ENCODE peak calls at places on chromosome 3, in eight cellular contexts. B, Y, Z, F, A, K, C and S are unnamed samples. For H3K4me1, the result is how much of the 10 kb centered on the place peaks cover.

GRCh38 chr3:181369637-181370036 is 342.1 kb upstream of the SOX2 start:
- DNase-seq in A (no peak), C (no peak), Z (no peak), F (no peak), K (no peak), B (no peak), Y (no peak), S (no peak)

GRCh38 chr3:132341746-132342145 is 24.5 kb downstream of the ACP3 start:
- DNase-seq in B (no peak), C (no peak), K (no peak), A (no peak), Z (no peak), Y (no peak), F (no peak), S (no peak)

GRCh38 chr3:195356151-195357086 is 85.5 kb upstream of the XXYLT1 start:
- DNase-seq in Y (peak), C (peak), Z (peak), B (peak), F (peak), K (no peak), A (peak), S (peak)

GRCh38 chr3:183253961-183254815 is 1.1 kb downstream of the B3GNT5 start:
- DNase-seq in C (peak), B (peak), F (peak), Z (no peak), A (peak), Y (no peak), K (no peak), S (peak)

GRCh38 chr3:117059990-117060338 is 350.4 kb downstream of the TUSC7 start:
- DNase-seq in C (no peak), K (no peak), Y (no peak), F (no peak), Z (no peak), A (no peak), B (no peak), S (no peak)

GRCh38 chr3:11211531-11212300 is 57.4 kb downstream of the HRH1 start:
- DNase-seq in Y (no peak), K (no peak), A (no peak), C (peak), F (no peak), Z (no peak), B (no peak), S (no peak)

GRCh38 chr3:33430061-33430460 is 10.1 kb downstream of the UBP1 start:
- DNase-seq in C (no peak), Z (no peak), F (no peak), K (no peak), Y (no peak), A (no peak), B (no peak), S (no peak)

GRCh38 chr3:32959370-32959769 is 7.9 kb downstream of the CCR4 start:
- DNase-seq in F (no peak), K (no peak), B (no peak), Y (no peak), C (no peak), A (no peak), Z (peak), S (no peak)

GRCh38 chr3:69178838-69179739 is 56.7 kb upstream of the LMOD3 start:
- DNase-seq in K (no peak), C (peak), F (no peak), Y (no peak), B (no peak), Z (no peak), A (no peak), S (no peak)
- TF ChIP-seq CTCF in K (no peak), C (no peak), F (no peak), Y (no peak), B (no peak), Z (no peak), A (no peak), S (no peak)

GRCh38 chr3:168863561-168863960 is 767.8 kb upstream of the GOLIM4 start:
- DNase-seq in C (peak), Y (no peak), K (no peak), A (no peak), Z (no peak), F (no peak), B (no peak), S (no peak)
- H3K4me1 ChIP-seq in C (under half), Y (under half), K (under half), A (under half), Z (under half), F (under half), B (under half), S (under half)

GRCh38 chr3:36923981-36924747 is 20.7 kb downstream of the TRANK1 start:
- DNase-seq in F (no peak), Y (no peak), K (no peak), B (no peak), C (no peak), Z (no peak), A (no peak), S (no peak)

GRCh38 chr3:36923523-36923943 is 21.3 kb downstream of the TRANK1 start:
- DNase-seq in B (no peak), C (no peak), Z (peak), Y (peak), F (no peak), K (no peak), A (no peak), S (no peak)

GRCh38 chr3:36926292-36926897 is 18.5 kb downstream of the TRANK1 start:
- DNase-seq in F (no peak), C (no peak), Z (no peak), B (no peak), A (no peak), K (no peak), Y (peak), S (no peak)

GRCh38 chr3:36928220-36928619 is 16.6 kb downstream of the TRANK1 start:
- DNase-seq in Z (no peak), Y (no peak), A (no peak), K (no peak), C (no peak), B (no peak), F (no peak), S (no peak)

GRCh38 chr3:36924748-36925521 is 19.9 kb downstream of the TRANK1 start:
- DNase-seq in Y (peak), K (no peak), A (no peak), C (no peak), F (no peak), B (no peak), Z (no peak), S (no peak)
- H3K27ac ChIP-seq in Y (no peak), K (no peak), A (no peak), C (no peak), F (no peak), B (no peak), Z (no peak), S (no peak)

GRCh38 chr3:133574260-133574881 is 885 bp downstream of the CDV3 start:
- DNase-seq in C (peak), Z (peak), K (peak), A (peak), F (peak), B (peak), Y (peak), S (peak)

GRCh38 chr3:133573054-133573628 is 345 bp upstream of the CDV3 start:
- DNase-seq in K (peak), A (peak), Z (peak), C (peak), F (peak), B (peak), Y (peak), S (peak)

GRCh38 chr3:133575121-133575520 is 1.6 kb downstream of the CDV3 start:
- DNase-seq in K (no peak), Y (no peak), F (no peak), B (no peak), A (no peak), Z (no peak), C (no peak), S (no peak)

GRCh38 chr3:133572158-133573053 is 1.1 kb upstream of the CDV3 start:
- DNase-seq in Z (no peak), C (peak), B (no peak), Y (peak), K (no peak), A (no peak), F (no peak), S (no peak)

GRCh38 chr3:133573629-133574194 is at the start of gene CDV3:
- DNase-seq in A (no peak), C (no peak), F (no peak), Z (no peak), B (no peak), Y (peak), K (peak), S (no peak)
- TF ChIP-seq CTCF in A (no peak), C (no peak), F (no peak), Z (no peak), B (no peak), Y (no peak), K (no peak), S (no peak)

GRCh38 chr3:187497037-187497436 is 128.9 kb downstream of the RTP4 start:
- DNase-seq in Z (no peak), A (no peak), Y (no peak), B (no peak), F (no peak), C (no peak), K (no peak), S (no peak)

GRCh38 chr3:187490366-187490765 is 122.2 kb downstream of the RTP4 start:
- DNase-seq in F (no peak), C (peak), Z (no peak), A (no peak), Y (no peak), B (no peak), K (no peak), S (no peak)

GRCh38 chr3:187491371-187491770 is 123.2 kb downstream of the RTP4 start:
- DNase-seq in Y (no peak), F (no peak), K (no peak), C (no peak), Z (no peak), A (no peak), B (no peak), S (no peak)
- H3K4me1 ChIP-seq in Y (under half), F (under half), K (under half), C (under half), Z (under half), A (under half), B (under half), S (under half)